ENCODE peak calls at places on chromosomes 6 and 20, in five cellular contexts. P is heart left ventricle, Q is stomach, W is ovary, O is A549. V is an unnamed sample.

GRCh38 chr6:70651326-70651905 is 16.3 kb upstream of the SMAP1 start:
- DNase-seq in P (no peak), O (no peak), Q (no peak), W (no peak), V (no peak)

GRCh38 chr6:96923871-96924493 is 546 bp upstream of the KLHL32 start:
- DNase-seq in P (no peak), Q (no peak), W (no peak), O (no peak), V (no peak)

GRCh38 chr6:146200136-146200708 is 171.4 kb downstream of the GRM1 start:
- DNase-seq in O (no peak), W (no peak), Q (no peak), P (no peak), V (no peak)

GRCh38 chr20:4471221-4471620 is 250.5 kb upstream of the PRND start:
- DNase-seq in Q (no peak), O (no peak), P (no peak), W (no peak), V (no peak)

GRCh38 chr6:140225587-140226438 is 851.4 kb upstream of the CITED2 start:
- DNase-seq in Q (no peak), P (no peak), O (no peak), W (no peak), V (no peak)

GRCh38 chr6:94478178-94479140 is 1059.1 kb upstream of the EPHA7 start:
- DNase-seq in P (no peak), W (no peak), O (no peak), Q (no peak), V (no peak)

GRCh38 chr6:33961686-33962085 is 157.9 kb upstream of the MLN start:
- DNase-seq in W (no peak), P (no peak), Q (no peak), O (no peak), V (no peak)

GRCh38 chr20:37729452-37729851 is 35.6 kb downstream of the CTNNBL1 start:
- DNase-seq in P (no peak), O (no peak), Q (no peak), W (no peak), V (no peak)

GRCh38 chr6:138981416-138981815 is 6.6 kb downstream of the REPS1 start:
- DNase-seq in Q (no peak), O (no peak), W (no peak), P (no peak), V (no peak)

GRCh38 chr20:51610761-51611624 is 68.5 kb upstream of the NFATC2 start:
- DNase-seq in W (no peak), Q (no peak), P (no peak), O (no peak), V (no peak)

GRCh38 chr6:154308986-154309385 is 47.6 kb downstream of the IPCEF1 start:
- DNase-seq in W (no peak), Q (no peak), P (no peak), O (no peak), V (no peak)

GRCh38 chr6:168043193-168043847 is 35.7 kb downstream of the FRMD1 start:
- DNase-seq in P (no peak), W (no peak), O (no peak), Q (no peak), V (no peak)
- H3K27ac ChIP-seq in P (no peak), W (no peak), O (no peak), Q (no peak), V (no peak)

GRCh38 chr6:42451595-42452170 is at the start of gene TRERF1:
- DNase-seq in Q (peak), O (peak), W (peak), P (peak), V (no peak)
- TF ChIP-seq POLR2A in Q (no peak), O (peak), W (no peak), P (no peak), V (peak)

GRCh38 chr20:53215166-53215565 is 243.0 kb downstream of the TSHZ2 start:
- DNase-seq in W (no peak), O (no peak), P (no peak), Q (no peak), V (no peak)

GRCh38 chr20:53216478-53216855 is 244.3 kb downstream of the TSHZ2 start:
- DNase-seq in P (no peak), O (no peak), W (no peak), Q (no peak), V (no peak)

GRCh38 chr20:53214392-53214791 is 242.2 kb downstream of the TSHZ2 start:
- DNase-seq in P (no peak), O (no peak), W (no peak), Q (no peak), V (no peak)

GRCh38 chr20:53220482-53221307 is 248.5 kb downstream of the TSHZ2 start:
- DNase-seq in P (no peak), Q (no peak), W (no peak), O (no peak), V (no peak)

GRCh38 chr20:53216856-53217576 is 244.9 kb downstream of the TSHZ2 start:
- DNase-seq in P (peak), Q (peak), W (peak), O (peak), V (peak)
- H3K4me3 ChIP-seq in P (peak), Q (peak), W (no peak), O (no peak), V (peak)

DNA sequence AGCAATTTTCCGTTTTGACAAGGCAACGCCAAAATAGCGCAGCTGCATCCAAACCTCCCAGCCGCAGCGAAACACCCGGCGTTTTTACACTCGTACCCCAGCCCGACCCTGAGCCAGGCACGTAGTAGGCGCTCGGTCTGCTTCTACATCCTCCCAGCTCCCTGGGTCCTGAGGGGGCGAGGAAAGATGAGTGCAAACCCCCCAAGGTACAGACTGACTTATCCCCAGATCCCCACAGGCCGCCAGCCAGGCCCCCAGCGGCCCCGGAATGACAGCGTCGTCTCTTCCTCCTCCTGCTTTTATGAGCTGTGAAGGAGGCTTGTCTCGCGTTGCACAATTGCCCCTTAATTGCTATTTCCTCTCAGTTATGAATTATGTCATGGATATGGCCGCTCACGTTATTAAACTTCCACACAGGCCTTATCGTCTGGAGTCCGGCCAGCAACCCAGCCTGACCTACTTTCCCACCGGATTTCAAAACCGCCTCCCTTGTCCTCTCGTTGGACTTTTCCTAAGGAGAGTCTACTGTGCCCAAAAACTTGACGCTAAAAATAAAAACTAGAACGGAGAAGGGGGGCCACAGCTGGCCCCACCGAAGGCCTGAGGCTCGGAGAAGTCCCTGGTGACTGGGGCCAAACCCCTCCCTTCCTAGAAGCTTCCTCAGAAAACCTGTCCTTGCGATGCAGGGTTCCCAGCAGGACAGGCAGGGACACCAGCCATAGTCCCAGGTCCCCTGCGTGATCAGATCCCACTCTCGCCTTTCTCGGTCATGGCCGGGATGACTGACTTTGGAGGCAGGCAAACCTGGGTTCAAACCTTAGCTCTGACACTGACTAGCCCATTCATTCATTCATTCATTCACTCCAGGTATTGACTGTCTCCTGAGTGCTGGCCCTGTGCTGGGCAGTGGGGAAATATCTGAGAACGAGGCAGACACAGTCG is 130.9 kb upstream of the PTPN1 start:
- DNase-seq in O (no peak), P (peak), W (peak), Q (peak), V (peak)
- H3K27ac ChIP-seq in O (peak), P (peak), W (peak), Q (peak), V (peak)

GRCh38 chr6:12051861-12052368 is 39.8 kb downstream of the HIVEP1 start:
- DNase-seq in W (no peak), O (no peak), Q (no peak), P (no peak), V (no peak)
- TF ChIP-seq POLR2A in W (no peak), O (no peak), Q (no peak), P (no peak), V (no peak)

V was measured in esophagus squamous epithelium.